ENCODE peak calls at places on chromosomes 7 and 10, in four cellular contexts. E is HepG2, N is K562, U is GM12878. Z is an unnamed sample.

GRCh38 chr7:2363283-2363682 is 8.7 kb downstream of the EIF3B start:
- DNase-seq in E (no peak), N (no peak), U (no peak), Z (no peak)

GRCh38 chr7:111096997-111097396 is 6.1 kb downstream of the LRRN3 start:
- DNase-seq in E (no peak), N (no peak), U (no peak), Z (no peak)

GRCh38 chr10:94725871-94726270 is 36.6 kb upstream of the CYP2C19 start:
- DNase-seq in E (no peak), N (no peak), U (no peak), Z (no peak)

GRCh38 chr10:9853405-9854010 is 1164.2 kb upstream of the CELF2 start:
- DNase-seq in E (no peak), N (no peak), U (no peak), Z (no peak)

GRCh38 chr10:63166742-63167258 is 33.7 kb downstream of the NRBF2 start:
- DNase-seq in E (peak), N (peak), U (peak), Z (peak)

GRCh38 chr10:72550239-72550638 is 75.6 kb downstream of the MICU1 start:
- DNase-seq in E (no peak), N (no peak), U (no peak), Z (no peak)

GRCh38 chr7:41777894-41778596 is 75.2 kb upstream of the INHBA start:
- DNase-seq in E (no peak), N (no peak), U (no peak), Z (no peak)

GRCh38 chr7:2393751-2394150 is 9.7 kb upstream of the CHST12 start:
- DNase-seq in E (no peak), N (no peak), U (no peak), Z (no peak)

GRCh38 chr7:133796778-133797177 is 330.4 kb upstream of the LRGUK start:
- DNase-seq in E (no peak), N (no peak), U (no peak), Z (no peak)

GRCh38 chr7:16811555-16811954 is 6.8 kb upstream of the AGR2 start:
- DNase-seq in E (no peak), N (no peak), U (no peak), Z (no peak)

GRCh38 chr10:122659651-122660050 is 40.0 kb downstream of the C10orf120 start:
- DNase-seq in E (no peak), N (no peak), U (no peak), Z (no peak)

GRCh38 chr10:92849576-92850090 is 1.3 kb downstream of the EXOC6 start:
- DNase-seq in E (no peak), N (no peak), U (no peak), Z (no peak)

GRCh38 chr10:109205929-109206585 is 717.3 kb downstream of the XPNPEP1 start:
- DNase-seq in E (no peak), N (no peak), U (no peak), Z (no peak)

GRCh38 chr10:50325449-50326188 is 74.3 kb upstream of the ASAH2 start:
- DNase-seq in E (no peak), N (peak), U (no peak), Z (no peak)

GRCh38 chr10:5297466-5297865 is 67.3 kb upstream of the UCN3 start:
- DNase-seq in E (no peak), N (no peak), U (no peak), Z (no peak)

GRCh38 chr7:3089493-3089892 is 45.8 kb upstream of the CARD11 start:
- DNase-seq in E (peak), N (peak), U (no peak), Z (peak)

GRCh38 chr10:23994459-23995046 is 214.4 kb upstream of the KIAA1217 start:
- DNase-seq in E (peak), N (peak), U (peak), Z (peak)

GRCh38 chr7:25496394-25497103 is 268.3 kb upstream of the NPVF start:
- DNase-seq in E (no peak), N (peak), U (peak), Z (no peak)

GRCh38 chr7:116577320-116577871 is 52.6 kb downstream of the CAV1 start:
- DNase-seq in E (no peak), N (no peak), U (peak), Z (no peak)

GRCh38 chr7:9407816-9408215 is 974.4 kb downstream of the NXPH1 start:
- DNase-seq in E (no peak), N (no peak), U (no peak), Z (no peak)

GRCh38 chr7:112421666-112422486 is 28.4 kb upstream of the IFRD1 start:
- DNase-seq in E (peak), N (no peak), U (no peak), Z (no peak)

GRCh38 chr10:84521015-84521414 is 192.6 kb downstream of the CCSER2 start:
- DNase-seq in E (no peak), N (no peak), U (no peak), Z (no peak)

GRCh38 chr10:90167174-90168064 is 466.0 kb downstream of the KIF20B start:
- DNase-seq in E (no peak), N (no peak), U (peak), Z (no peak)

GRCh38 chr7:14228341-14228740 is 238.9 kb upstream of the ETV1 start:
- DNase-seq in E (no peak), N (no peak), U (no peak), Z (no peak)

GRCh38 chr7:116528008-116528789 is 3.4 kb downstream of the CAV1 start:
- DNase-seq in E (no peak), N (no peak), U (no peak), Z (no peak)

GRCh38 chr7:14583518-14583917 is 319.0 kb downstream of the DGKB start:
- DNase-seq in E (no peak), N (no peak), U (no peak), Z (no peak)

GRCh38 chr10:69461327-69462025 is 10.2 kb downstream of the TSPAN15 start:
- DNase-seq in E (no peak), N (no peak), U (no peak), Z (no peak)

GRCh38 chr7:16695621-16696237 is 49.7 kb downstream of the BZW2 start:
- DNase-seq in E (peak), N (peak), U (no peak), Z (peak)

DNA sequence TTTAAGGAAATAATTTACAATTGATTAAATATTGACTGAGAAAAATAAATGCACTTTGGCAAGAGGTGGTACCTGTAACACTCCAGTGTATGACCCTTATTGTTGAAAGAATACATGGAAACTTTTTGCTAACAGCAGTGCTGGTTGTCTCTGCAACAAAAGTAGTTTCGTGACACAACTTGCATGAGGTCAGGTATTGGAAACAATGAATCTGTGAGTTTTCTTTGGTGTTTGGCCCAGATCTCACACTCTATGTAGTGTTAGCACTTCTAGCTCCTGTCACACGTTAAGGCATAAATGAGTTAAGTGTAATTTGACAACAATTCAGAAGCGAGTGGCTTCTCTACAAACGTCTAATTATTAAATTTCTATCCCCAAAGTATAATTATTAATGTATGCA is 137.7 kb upstream of the MDFIC start:
- DNase-seq in E (no peak), N (no peak), U (no peak), Z (no peak)
- TF ChIP-seq BHLHE40 in E (no peak), N (no peak), U (no peak), Z (no peak)

GRCh38 chr7:471191-471865 is 48.3 kb downstream of the PDGFA start:
- DNase-seq in E (no peak), N (peak), U (no peak), Z (no peak)
- TF ChIP-seq SP1 in E (no peak), N (no peak), U (no peak), Z (no peak)

GRCh38 chr10:127736915-127737562 is at the start of gene FOXI2:
- DNase-seq in E (no peak), N (no peak), U (no peak), Z (no peak)
- TF ChIP-seq TARDBP in E (no peak), N (no peak), U (no peak), Z (no peak)

GRCh38 chr10:71486465-71487114 is 89.9 kb downstream of the CDH23 start:
- DNase-seq in E (peak), N (peak), U (no peak), Z (peak)
- TF ChIP-seq BHLHE40 in E (no peak), N (no peak), U (no peak), Z (no peak)

GRCh38 chr10:52447931-52448353 is 133.9 kb downstream of the DKK1 start:
- DNase-seq in E (no peak), N (no peak), U (no peak), Z (no peak)
- TF ChIP-seq SP1 in E (no peak), N (no peak), U (no peak), Z (no peak)

DNA sequence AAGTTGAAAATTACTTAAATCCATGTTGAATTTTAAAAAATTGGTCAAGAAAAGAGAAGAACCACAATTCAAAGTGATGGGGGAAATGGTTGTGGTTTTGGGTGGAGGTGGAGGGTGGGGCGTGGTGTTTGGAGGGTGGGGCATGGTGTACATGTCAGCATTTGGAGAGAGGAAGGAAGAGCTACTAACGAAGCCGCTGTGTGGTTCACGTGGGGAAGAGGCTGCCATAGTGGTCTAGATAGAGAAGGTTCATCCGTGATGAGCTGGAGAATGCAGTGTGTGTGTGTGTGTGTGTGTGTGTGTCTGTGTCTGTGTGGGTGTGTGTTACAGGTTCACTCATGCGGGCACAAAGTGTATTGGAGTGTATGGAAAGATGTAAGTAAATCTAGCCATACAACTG is 6.1 kb upstream of the VCL start:
- DNase-seq in E (no peak), N (peak), U (no peak), Z (no peak)
- TF ChIP-seq TARDBP in E (no peak), N (no peak), U (no peak), Z (no peak)

DNA sequence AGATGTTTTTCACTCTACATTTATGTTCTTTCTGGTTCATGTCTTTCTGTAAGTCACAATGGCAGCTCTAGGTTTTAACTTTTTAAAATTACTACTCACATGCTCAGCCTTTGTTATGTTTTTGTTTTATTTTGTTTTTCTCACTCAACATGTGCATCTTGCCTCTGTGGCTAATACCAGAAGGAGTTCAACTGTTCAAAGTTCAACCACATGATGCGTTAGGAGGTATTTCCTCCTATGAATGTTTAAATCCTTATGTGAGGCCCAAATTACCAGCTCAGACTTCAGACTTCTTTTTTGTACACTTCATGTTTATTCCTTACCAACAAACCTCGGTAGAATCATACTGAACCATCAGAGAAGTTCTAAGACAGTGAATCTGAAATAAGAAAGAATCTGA is 151.6 kb downstream of the MALRD1 start:
- DNase-seq in E (no peak), N (no peak), U (no peak), Z (no peak)
- TF ChIP-seq BHLHE40 in E (no peak), N (no peak), U (no peak), Z (no peak)

DNA sequence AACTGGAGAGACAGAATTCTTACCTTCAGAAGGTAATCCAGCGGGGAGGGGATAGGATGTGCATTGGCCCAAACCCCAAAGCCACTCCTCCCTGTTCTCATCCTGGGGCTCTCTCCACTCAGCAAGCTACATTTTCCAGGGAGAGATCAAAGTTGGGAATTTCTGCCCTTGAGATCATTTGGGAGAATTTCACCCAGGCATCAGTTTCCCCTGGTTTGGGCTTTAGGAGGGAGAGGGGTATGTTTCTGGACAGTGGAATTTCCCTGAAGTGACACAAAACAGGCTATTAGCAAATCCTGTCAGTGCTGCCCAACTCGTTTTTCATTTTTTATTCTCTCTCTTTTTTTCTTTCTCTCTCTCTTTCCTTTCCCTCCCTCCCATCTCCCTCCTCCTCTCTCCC is 35.7 kb downstream of the CYP17A1 start:
- DNase-seq in E (no peak), N (no peak), U (no peak), Z (no peak)
- TF ChIP-seq SP1 in E (no peak), N (no peak), U (no peak), Z (no peak)